ENCODE peak calls at places on chromosomes 7 and 10, in five cellular contexts. Q is mucosa of descending colon, U is psoas muscle, T is HL-60, L is BE2C. X is an unnamed sample.

GRCh38 chr7:81210092-81211064 is 291.5 kb upstream of the SEMA3C start:
- DNase-seq in Q (no peak), U (no peak), T (no peak), L (no peak), X (no peak)

GRCh38 chr10:30002438-30003266 is 56.7 kb downstream of the JCAD start:
- DNase-seq in Q (peak), U (peak), T (no peak), L (peak), X (peak)

GRCh38 chr7:31735991-31736982 is 49.3 kb downstream of the PPP1R17 start:
- DNase-seq in Q (peak), U (peak), T (peak), L (peak), X (no peak)

GRCh38 chr10:96352027-96352426 is 6.8 kb downstream of the OPALIN start:
- DNase-seq in Q (no peak), U (no peak), T (no peak), L (no peak), X (no peak)

GRCh38 chr7:35415411-35415822 is 161.5 kb upstream of the TBX20 start:
- DNase-seq in Q (no peak), U (no peak), T (no peak), L (peak), X (no peak)

GRCh38 chr10:100792544-100792943 is 47.2 kb downstream of the PAX2 start:
- DNase-seq in Q (no peak), U (no peak), T (no peak), L (no peak), X (no peak)

GRCh38 chr10:71136036-71136690 is 76.2 kb upstream of the UNC5B start:
- DNase-seq in Q (no peak), U (no peak), T (no peak), L (no peak), X (no peak)

GRCh38 chr10:109895095-109895818 is 28.1 kb downstream of the XPNPEP1 start:
- DNase-seq in Q (peak), U (peak), T (no peak), L (no peak), X (no peak)

GRCh38 chr10:13707156-13707881 is 120.6 kb downstream of the PRPF18 start:
- DNase-seq in Q (peak), U (peak), T (no peak), L (no peak), X (peak)

GRCh38 chr7:18212308-18212707 is 184.7 kb upstream of the PRPS1L1 start:
- DNase-seq in Q (no peak), U (no peak), T (peak), L (no peak), X (no peak)

GRCh38 chr10:77823811-77824542 is 102.6 kb downstream of the DLG5 start:
- DNase-seq in Q (no peak), U (no peak), T (no peak), L (no peak), X (peak)

GRCh38 chr10:76285012-76285411 is 853.6 kb downstream of the LRMDA start:
- DNase-seq in Q (no peak), U (no peak), T (no peak), L (no peak), X (no peak)

GRCh38 chr7:151494569-151495284 is 25.0 kb downstream of the RHEB start:
- DNase-seq in Q (no peak), U (no peak), T (no peak), L (no peak), X (no peak)

GRCh38 chr10:102775973-102776669 is 32.4 kb downstream of the WBP1L start:
- DNase-seq in Q (peak), U (peak), T (no peak), L (peak), X (peak)

GRCh38 chr10:4315529-4315928 is 510.5 kb upstream of the AKR1E2 start:
- DNase-seq in Q (no peak), U (no peak), T (no peak), L (no peak), X (no peak)

GRCh38 chr7:64887756-64888508 is 15.1 kb upstream of the ZNF273 start:
- DNase-seq in Q (peak), U (no peak), T (no peak), L (no peak), X (peak)

GRCh38 chr7:84532196-84532595 is 337.6 kb upstream of the SEMA3A start:
- DNase-seq in Q (no peak), U (no peak), T (no peak), L (no peak), X (no peak)

GRCh38 chr10:58818889-58819288 is 306.2 kb downstream of the BICC1 start:
- DNase-seq in Q (no peak), U (no peak), T (no peak), L (no peak), X (no peak)

GRCh38 chr10:131825150-131825907 is 75.5 kb upstream of the PPP2R2D start:
- DNase-seq in Q (no peak), U (no peak), T (no peak), L (no peak), X (peak)

GRCh38 chr7:107976620-107977019 is 26.3 kb downstream of the LAMB1 start:
- DNase-seq in Q (no peak), U (no peak), T (no peak), L (no peak), X (no peak)

GRCh38 chr10:129939416-129940275 is 24.4 kb downstream of the EBF3 start:
- DNase-seq in Q (no peak), U (no peak), T (no peak), L (no peak), X (no peak)

GRCh38 chr7:111954474-111955311 is 251.5 kb downstream of the DOCK4 start:
- DNase-seq in Q (no peak), U (no peak), T (no peak), L (no peak), X (no peak)

DNA sequence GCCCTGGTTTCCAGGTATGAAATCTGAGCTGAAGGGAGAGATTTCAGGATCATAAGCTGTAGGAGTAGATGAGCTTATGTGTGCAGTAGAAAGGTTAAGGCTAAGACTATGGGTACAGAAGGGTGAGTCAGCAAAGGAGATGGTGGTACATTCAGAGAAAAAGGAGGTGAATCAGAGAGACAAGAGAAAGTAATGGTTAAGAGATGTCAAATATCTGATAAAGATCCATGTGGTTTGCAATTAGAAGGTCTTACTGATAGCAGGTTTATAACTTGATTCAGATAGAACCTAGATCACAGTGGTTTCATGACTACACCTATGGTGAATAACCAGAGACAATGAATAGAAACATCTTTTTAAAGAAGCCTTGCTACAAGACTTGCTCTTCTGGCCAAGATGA is 4.5 kb upstream of the NPY start:
- DNase-seq in Q (no peak), U (no peak), T (no peak), L (no peak), X (no peak)
- TF ChIP-seq CTCF in Q (no peak), U (no peak), T (no peak), L (no peak), X (no peak)

GRCh38 chr10:87873656-87874055 is 10.2 kb downstream of the PTEN start:
- DNase-seq in Q (no peak), U (no peak), T (no peak), L (no peak), X (no peak)

GRCh38 chr10:87870154-87870553 is 6.7 kb downstream of the PTEN start:
- DNase-seq in Q (no peak), U (no peak), T (no peak), L (no peak), X (no peak)

GRCh38 chr10:87872828-87873227 is 9.4 kb downstream of the PTEN start:
- DNase-seq in Q (no peak), U (no peak), T (no peak), L (no peak), X (no peak)

GRCh38 chr10:87878664-87879459 is 15.4 kb downstream of the PTEN start:
- DNase-seq in Q (no peak), U (no peak), T (no peak), L (no peak), X (no peak)

DNA sequence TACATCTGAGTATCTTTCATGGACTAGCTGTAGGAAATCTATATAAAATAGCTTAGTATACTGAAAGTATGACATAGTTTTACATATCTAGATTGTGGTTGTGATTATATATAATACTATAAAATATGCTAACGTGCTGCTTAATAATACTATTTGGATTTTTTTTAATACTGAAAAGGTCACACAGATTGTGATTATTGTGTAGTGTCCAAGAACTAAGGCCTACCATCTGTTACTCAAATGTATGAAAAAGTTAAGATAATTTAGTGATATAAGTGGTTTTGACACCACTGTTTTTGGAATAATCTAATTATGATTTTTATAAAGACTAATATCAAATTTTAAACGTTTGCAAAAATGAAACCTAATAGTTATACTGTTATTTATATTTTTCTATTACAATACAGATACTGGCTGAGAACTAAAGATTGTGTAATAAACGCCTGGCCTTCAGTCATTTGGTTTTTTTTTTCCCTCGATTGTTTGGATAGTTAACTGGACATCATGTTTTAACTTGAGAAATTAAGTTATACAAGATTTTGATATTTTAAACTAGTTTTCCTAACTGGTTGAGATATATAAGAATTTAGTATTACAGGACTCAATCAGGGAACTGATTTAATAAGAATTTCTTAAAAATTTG is 12.6 kb downstream of the PTEN start:
- DNase-seq in Q (no peak), U (no peak), T (no peak), L (no peak), X (no peak)
- H3K4me3 ChIP-seq in Q (no peak), U (peak), T (no peak), L (no peak), X (no peak)

GRCh38 chr7:29091722-29092121 is 54.6 kb downstream of the CPVL start:
- DNase-seq in Q (no peak), U (no peak), T (no peak), L (no peak), X (no peak)
- TF ChIP-seq CTCF in Q (no peak), U (peak), T (no peak), L (no peak), X (no peak)

DNA sequence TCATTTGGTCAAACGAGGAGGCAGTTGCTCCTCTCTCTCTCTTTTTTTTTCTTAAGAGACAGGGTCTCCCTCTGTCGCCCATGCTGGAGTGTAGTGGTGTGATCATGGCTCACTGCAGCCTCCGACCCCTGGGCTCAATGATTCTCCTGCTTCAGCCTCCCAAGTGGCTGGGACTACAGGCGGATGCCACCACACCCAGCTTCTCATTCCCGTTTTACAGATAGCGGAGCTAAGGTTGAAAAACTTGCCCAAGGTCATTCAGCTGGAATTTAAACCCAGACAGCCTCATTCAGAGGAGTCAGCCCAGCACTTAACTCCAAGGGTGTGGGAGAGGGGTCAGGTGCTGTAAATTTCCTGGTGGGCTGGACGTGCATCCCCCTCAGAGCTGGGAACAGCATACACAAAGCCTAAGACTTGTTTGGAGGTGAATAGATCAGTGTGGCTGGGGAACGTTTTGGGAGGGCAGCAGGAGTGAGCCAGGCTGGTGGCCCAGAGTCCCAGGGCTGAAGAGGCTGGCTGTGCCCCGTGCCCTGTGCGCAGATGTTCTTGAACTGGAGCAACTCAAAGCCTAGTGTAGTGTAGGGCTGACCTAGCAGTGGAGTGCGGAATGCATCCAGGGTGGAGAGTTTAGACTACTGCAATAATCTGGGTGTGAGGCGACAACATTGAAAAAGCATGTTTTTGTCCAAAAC is 2.3 kb downstream of the HTRA1 start:
- DNase-seq in Q (no peak), U (no peak), T (no peak), L (no peak), X (no peak)
- H3K4me3 ChIP-seq in Q (no peak), U (peak), T (no peak), L (no peak), X (peak)

GRCh38 chr10:104780165-104780564 is 139.1 kb downstream of the SORCS3 start:
- DNase-seq in Q (no peak), U (no peak), T (no peak), L (no peak), X (no peak)
- TF ChIP-seq CTCF in Q (no peak), U (no peak), T (no peak), L (no peak), X (no peak)

DNA sequence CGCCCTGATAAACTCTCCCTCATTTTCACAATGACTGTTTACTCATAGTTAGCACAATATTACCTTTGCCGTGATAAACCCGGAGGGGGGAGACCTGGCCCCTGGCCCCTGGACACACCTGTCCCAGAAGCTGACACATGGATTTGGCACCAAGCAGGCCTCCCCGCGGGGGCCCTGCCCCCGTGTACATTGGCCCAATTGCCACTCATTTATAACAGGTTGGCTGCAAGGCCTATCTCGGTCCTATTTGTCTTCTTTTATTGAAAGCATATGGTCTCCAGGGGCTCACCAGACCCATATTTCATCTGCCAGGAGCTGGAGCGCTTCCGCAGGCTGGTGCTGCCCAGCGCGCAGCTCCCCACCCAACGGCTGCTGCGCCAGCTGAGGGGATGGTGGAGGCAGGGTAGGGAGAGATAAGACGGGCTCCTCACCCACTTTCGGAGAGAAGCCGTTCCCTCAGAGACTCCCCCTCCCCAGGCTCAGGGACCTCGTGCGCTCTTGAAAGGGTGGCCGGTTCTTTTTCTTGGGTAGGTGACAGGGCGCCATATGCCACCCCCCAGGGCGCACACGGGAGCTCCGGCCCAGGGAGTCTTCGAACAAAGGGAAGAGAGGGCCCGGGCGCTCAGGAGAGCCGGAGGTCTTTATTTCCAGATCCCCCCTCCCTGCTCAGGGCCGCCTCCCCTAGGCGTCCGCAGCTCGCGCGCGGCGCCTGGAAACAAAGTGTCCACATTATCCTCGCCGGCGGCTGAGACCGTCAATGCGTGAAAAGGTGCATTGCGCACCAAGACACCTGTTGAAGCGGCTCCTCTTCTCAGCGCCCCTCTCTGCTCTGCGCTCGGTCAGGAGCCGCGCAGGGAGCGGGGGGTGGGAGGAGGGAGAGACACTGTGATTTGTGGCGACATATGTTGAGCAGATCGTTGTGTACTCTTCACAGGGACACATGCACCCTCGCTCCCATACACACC is 4.3 kb upstream of the NEUROG3 start:
- DNase-seq in Q (no peak), U (no peak), T (no peak), L (no peak), X (no peak)
- H3K4me3 ChIP-seq in Q (no peak), U (no peak), T (no peak), L (no peak), X (no peak)

GRCh38 chr7:139109188-139109982 is at the start of gene ZC3HAV1:
- DNase-seq in Q (peak), U (peak), T (peak), L (peak), X (peak)
- TF ChIP-seq CTCF in Q (no peak), U (no peak), T (no peak), L (no peak), X (no peak)

DNA sequence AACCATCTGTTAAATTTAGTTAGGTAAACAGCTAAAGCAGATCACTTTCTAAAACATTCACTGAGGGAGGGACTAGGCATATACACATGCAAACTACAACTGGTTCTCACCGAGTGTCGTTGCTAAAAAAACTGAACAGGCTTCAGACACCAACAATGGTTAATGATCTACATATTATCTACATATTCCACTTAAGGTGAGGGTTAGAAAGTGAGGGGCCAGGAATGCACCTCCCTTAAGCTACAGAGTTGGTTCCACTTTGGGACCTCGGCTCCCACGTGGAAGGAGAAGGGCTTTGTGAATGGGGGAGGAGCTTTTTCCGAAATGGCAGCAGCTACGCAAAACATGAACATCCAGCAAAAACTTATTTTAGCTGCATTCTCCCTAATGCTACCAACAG is 5.8 kb downstream of the CTBP2 start:
- DNase-seq in Q (no peak), U (no peak), T (no peak), L (no peak), X (no peak)
- H3K4me3 ChIP-seq in Q (no peak), U (peak), T (no peak), L (no peak), X (peak)

GRCh38 chr7:11373546-11374142 is 400.0 kb downstream of the PHF14 start:
- DNase-seq in Q (no peak), U (no peak), T (no peak), L (no peak), X (no peak)
- TF ChIP-seq CTCF in Q (no peak), U (peak), T (peak), L (peak), X (peak)

X was measured in lower lobe of right lung.